ENCODE peak calls at places on chromosome 13, in eight cellular contexts. M is fibroblast of lung, U is GM23338, J is mucosa of descending colon, S is testis, C is transverse colon, W is heart right ventricle, I is cardiac fibroblast. X is an unnamed sample.

GRCh38 chr13:30159446-30159839 is 147.9 kb downstream of the KATNAL1 start:
- DNase-seq in I (peak; percentile 91), M (peak; percentile 91), U (no peak), C (no peak), S (no peak), W (no peak), J (no peak), X (no peak)

GRCh38 chr13:94351292-94352000 is 128.0 kb downstream of the DCT start:
- DNase-seq in W (no peak), S (no peak), M (peak; percentile 89), U (no peak), I (peak; percentile 75), J (no peak), C (no peak), X (no peak)

GRCh38 chr13:73365681-73366080 is 306.9 kb downstream of the KLF5 start:
- DNase-seq in U (peak; percentile 24), W (no peak), S (no peak), C (no peak), M (no peak), I (no peak), J (no peak), X (no peak)

GRCh38 chr13:73158851-73159250 is 100.0 kb downstream of the KLF5 start:
- DNase-seq in I (peak; percentile 74), C (no peak), S (no peak), W (no peak), J (no peak), M (peak; percentile 82), U (no peak), X (no peak)

GRCh38 chr13:88063741-88064140 is 392.6 kb downstream of the SLITRK5 start:
- DNase-seq in U (no peak), J (no peak), C (no peak), I (no peak), M (peak; percentile 12), W (no peak), S (no peak), X (no peak)

GRCh38 chr13:113742000-113742441 is 17.0 kb upstream of the TMEM255B start:
- DNase-seq in I (peak; percentile 36), W (no peak), S (no peak), U (peak; percentile 62), C (peak; percentile 55), M (peak; percentile 22), J (peak; percentile 68), X (peak; percentile 73)

GRCh38 chr13:57128909-57129308 is 11.8 kb upstream of the PRR20A start:
- DNase-seq in W (no peak), J (no peak), I (no peak), U (peak; percentile 67), C (no peak), S (no peak), M (no peak), X (no peak)

GRCh38 chr13:27830010-27830409 is 37.7 kb downstream of the GSX1 start:
- DNase-seq in W (peak; percentile 48), U (peak; percentile 80), M (peak; percentile 11), C (peak; percentile 71), J (peak; percentile 61), S (peak; percentile 75), I (peak; percentile 27), X (no peak)

GRCh38 chr13:100115693-100116254 is 26.9 kb downstream of the PCCA start:
- DNase-seq in M (no peak), W (no peak), U (no peak), I (no peak), J (no peak), C (no peak), S (no peak), X (no peak)

GRCh38 chr13:48110132-48110868 is 15.4 kb upstream of the MED4 start:
- DNase-seq in U (no peak), J (no peak), M (peak; percentile 53), S (no peak), W (no peak), C (no peak), I (peak; percentile 34), X (no peak)

GRCh38 chr13:20136781-20137703 is 23.8 kb downstream of the GJA3 start:
- DNase-seq in I (no peak), S (peak; percentile 62), U (peak; percentile 82), J (no peak), W (peak; percentile 29), C (peak; percentile 67), M (peak; percentile 9), X (no peak)

GRCh38 chr13:111177081-111177711 is 62.1 kb downstream of the ARHGEF7 start:
- DNase-seq in I (peak; percentile 91), S (no peak), J (peak; percentile 66), M (peak; percentile 86), U (no peak), C (peak; percentile 53), W (peak; percentile 64), X (no peak)

GRCh38 chr13:66691149-66691548 is 539.0 kb downstream of the PCDH9 start:
- DNase-seq in U (no peak), W (no peak), S (no peak), J (no peak), C (no peak), I (peak; percentile 22), M (peak; percentile 10), X (no peak)

GRCh38 chr13:112106467-112107141 is 39.7 kb downstream of the SOX1 start:
- DNase-seq in J (no peak), W (no peak), U (peak; percentile 68), C (no peak), M (no peak), S (no peak), I (no peak), X (no peak)

GRCh38 chr13:65540064-65540635 is 1690.0 kb downstream of the PCDH9 start:
- DNase-seq in U (no peak), I (peak; percentile 5), M (peak; percentile 23), C (no peak), S (no peak), J (no peak), W (no peak), X (no peak)

GRCh38 chr13:20165417-20166257 is 4.8 kb upstream of the GJA3 start:
- DNase-seq in M (no peak), C (no peak), I (peak; percentile 39), J (no peak), U (no peak), S (no peak), W (no peak), X (no peak)

GRCh38 chr13:47087841-47088240 is 191.0 kb upstream of the HTR2A start:
- DNase-seq in J (no peak), C (no peak), W (no peak), S (no peak), M (peak; percentile 85), I (peak; percentile 86), U (no peak), X (no peak)

GRCh38 chr13:105153626-105154025 is 1381.8 kb downstream of the EFNB2 start:
- DNase-seq in I (peak; percentile 15), U (no peak), S (no peak), C (no peak), M (peak; percentile 11), W (no peak), J (no peak), X (no peak)

GRCh38 chr13:97539651-97540230 is 105.8 kb downstream of the RAP2A start:
- DNase-seq in W (no peak), M (peak; percentile 56), I (peak; percentile 41), J (no peak), S (no peak), C (no peak), U (no peak), X (no peak)

GRCh38 chr13:76886292-76887061 is at the start of gene KCTD12:
- DNase-seq in J (peak; percentile 90), W (peak; percentile 93), S (peak; percentile 96), I (peak; percentile 84), U (peak; percentile 82), C (peak; percentile 81), M (peak; percentile 85), X (peak; percentile 80)
- TF ChIP-seq CTCF in J (no peak), W (no peak), S (peak; percentile 36), I (peak; percentile 8), U (no peak), C (peak; percentile 8), M (peak; percentile 40), X (peak; percentile 17)

GRCh38 chr13:43963726-43964125 is 84.0 kb downstream of the LACC1 start:
- DNase-seq in J (no peak), I (no peak), W (no peak), S (peak; percentile 82), U (peak; percentile 35), C (no peak), M (no peak), X (no peak)
- TF ChIP-seq CTCF in J (no peak), I (no peak), W (no peak), S (peak; percentile 10), U (peak; percentile 17), C (no peak), M (no peak), X (no peak)

GRCh38 chr13:44978328-44978727 is 10.9 kb downstream of the NUFIP1 start:
- DNase-seq in S (no peak), M (no peak), I (no peak), C (no peak), W (no peak), J (no peak), U (no peak), X (no peak)
- TF ChIP-seq CTCF in S (no peak), M (no peak), I (peak; percentile 20), C (no peak), W (no peak), J (no peak), U (peak; percentile 20), X (no peak)

DNA sequence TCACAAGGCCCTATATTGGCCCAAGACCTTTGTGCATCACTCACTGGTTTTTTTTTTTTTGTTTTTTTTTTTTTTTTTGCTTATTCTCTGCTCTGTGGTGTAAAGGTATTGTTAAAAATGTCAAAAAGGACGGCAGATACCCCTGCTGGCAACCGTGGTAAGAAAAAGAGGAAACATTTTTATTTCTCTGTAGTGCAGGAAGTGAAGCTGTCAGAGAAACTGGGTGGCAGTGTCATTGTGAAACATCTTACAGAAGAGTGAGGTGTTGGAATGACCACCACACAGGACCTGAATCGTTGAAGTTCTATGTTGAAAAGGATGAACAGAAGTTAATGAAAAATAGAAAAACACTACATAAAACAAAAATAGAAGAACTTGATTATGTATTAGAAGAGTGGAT is 346.4 kb downstream of the FGF9 start:
- DNase-seq in U (no peak), M (no peak), C (no peak), J (no peak), S (no peak), I (no peak), W (no peak), X (no peak)
- TF ChIP-seq CTCF in U (no peak), M (no peak), C (no peak), J (no peak), S (no peak), I (no peak), W (no peak), X (no peak)

DNA sequence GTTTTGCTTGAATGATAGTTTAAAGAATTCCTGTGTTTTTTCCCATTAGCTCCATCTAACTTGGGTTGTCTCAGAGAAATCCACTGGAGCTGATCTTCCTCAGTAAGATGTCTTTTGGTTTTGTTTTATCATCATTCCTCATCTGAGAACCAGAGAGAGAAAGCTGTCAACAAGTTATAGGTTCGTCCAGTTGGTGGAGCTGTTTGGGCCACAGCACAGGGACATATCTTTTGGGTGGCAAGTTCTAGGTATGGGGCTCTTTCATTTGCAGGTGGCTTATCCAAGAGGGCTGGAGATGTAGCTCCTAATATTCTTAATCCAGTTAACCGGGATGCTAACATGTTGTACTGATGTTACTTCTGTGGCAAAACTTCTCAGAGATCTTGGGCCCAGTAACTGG is 174.2 kb downstream of the KCNRG start:
- DNase-seq in S (no peak), I (no peak), U (peak; percentile 33), M (no peak), W (no peak), J (no peak), C (no peak), X (no peak)
- TF ChIP-seq CTCF in S (no peak), I (no peak), U (peak; percentile 60), M (no peak), W (no peak), J (no peak), C (no peak), X (no peak)

X was measured in CD14-positive monocyte.